ENCODE peak calls at places on chromosomes 1 and 21, in seven cellular contexts. One of them, this sample, is unnamed.

GRCh38 chr1:154760469-154760933 is 109.6 kb downstream of the KCNN3 start:
- DNase-seq in HepG2: peak; percentile 17
- DNase-seq in WERI-Rb-1: peak; percentile 95
- DNase-seq in heart right ventricle: peak; percentile 46
- DNase-seq in thoracic aorta: no peak
- DNase-seq in adrenal gland: no peak
- DNase-seq in transverse colon: peak; percentile 79
- DNase-seq in this sample: no peak

GRCh38 chr1:213020016-213020415 is 4.3 kb upstream of the ANGEL2 start:
- DNase-seq in transverse colon: no peak
- DNase-seq in WERI-Rb-1: no peak
- DNase-seq in thoracic aorta: no peak
- DNase-seq in adrenal gland: no peak
- DNase-seq in HepG2: no peak
- DNase-seq in heart right ventricle: no peak
- DNase-seq in this sample: no peak

GRCh38 chr1:226584164-226584563 is 35.6 kb downstream of the STUM start:
- DNase-seq in heart right ventricle: no peak
- DNase-seq in transverse colon: no peak
- DNase-seq in WERI-Rb-1: no peak
- DNase-seq in adrenal gland: no peak
- DNase-seq in HepG2: no peak
- DNase-seq in thoracic aorta: no peak
- DNase-seq in this sample: no peak

GRCh38 chr1:215147024-215147423 is 64.5 kb downstream of the KCNK2 start:
- DNase-seq in heart right ventricle: no peak
- DNase-seq in HepG2: no peak
- DNase-seq in transverse colon: no peak
- DNase-seq in adrenal gland: no peak
- DNase-seq in thoracic aorta: no peak
- DNase-seq in WERI-Rb-1: no peak
- DNase-seq in this sample: no peak

GRCh38 chr1:112706505-112707216 is at the start of gene RHOC:
- DNase-seq in adrenal gland: peak; percentile 68
- DNase-seq in transverse colon: peak; percentile 81
- DNase-seq in HepG2: no peak
- DNase-seq in thoracic aorta: no peak
- DNase-seq in WERI-Rb-1: peak; percentile 62
- DNase-seq in heart right ventricle: peak; percentile 78
- DNase-seq in this sample: no peak

GRCh38 chr21:24545807-24546361 is 1061.4 kb downstream of the MRPL39 start:
- DNase-seq in heart right ventricle: peak; percentile 10
- DNase-seq in thoracic aorta: no peak
- DNase-seq in WERI-Rb-1: no peak
- DNase-seq in adrenal gland: no peak
- DNase-seq in HepG2: no peak
- DNase-seq in transverse colon: no peak
- DNase-seq in this sample: no peak

GRCh38 chr1:159872896-159873295 is 10.4 kb upstream of the VSIG8 start:
- DNase-seq in heart right ventricle: no peak
- DNase-seq in adrenal gland: no peak
- DNase-seq in HepG2: no peak
- DNase-seq in thoracic aorta: no peak
- DNase-seq in transverse colon: no peak
- DNase-seq in WERI-Rb-1: no peak
- DNase-seq in this sample: no peak

GRCh38 chr1:202286622-202287097 is 55.1 kb downstream of the UBE2T start:
- DNase-seq in thoracic aorta: peak; percentile 45
- DNase-seq in heart right ventricle: peak; percentile 64
- DNase-seq in WERI-Rb-1: peak; percentile 66
- DNase-seq in HepG2: peak; percentile 59
- DNase-seq in transverse colon: no peak
- DNase-seq in adrenal gland: peak; percentile 79
- DNase-seq in this sample: no peak

GRCh38 chr1:100882622-100883186 is 11.9 kb downstream of the EXTL2 start:
- DNase-seq in adrenal gland: no peak
- DNase-seq in WERI-Rb-1: no peak
- DNase-seq in thoracic aorta: no peak
- DNase-seq in transverse colon: no peak
- DNase-seq in heart right ventricle: no peak
- DNase-seq in HepG2: no peak
- DNase-seq in this sample: no peak

GRCh38 chr1:223270155-223270554 is 93.8 kb downstream of the SUSD4 start:
- DNase-seq in HepG2: no peak
- DNase-seq in adrenal gland: no peak
- DNase-seq in heart right ventricle: no peak
- DNase-seq in WERI-Rb-1: no peak
- DNase-seq in thoracic aorta: no peak
- DNase-seq in transverse colon: no peak
- DNase-seq in this sample: no peak

GRCh38 chr1:53783056-53783455 is 44.1 kb upstream of the GLIS1 start:
- DNase-seq in thoracic aorta: no peak
- DNase-seq in heart right ventricle: no peak
- DNase-seq in adrenal gland: no peak
- DNase-seq in transverse colon: no peak
- DNase-seq in WERI-Rb-1: no peak
- DNase-seq in HepG2: no peak
- DNase-seq in this sample: no peak

GRCh38 chr1:56915960-56916359 is 49.9 kb downstream of the C8B start:
- DNase-seq in thoracic aorta: no peak
- DNase-seq in adrenal gland: no peak
- DNase-seq in transverse colon: no peak
- DNase-seq in HepG2: peak; percentile 54
- DNase-seq in heart right ventricle: no peak
- DNase-seq in WERI-Rb-1: no peak
- DNase-seq in this sample: no peak

GRCh38 chr1:217090073-217090911 is 367.1 kb upstream of the ESRRG start:
- DNase-seq in adrenal gland: peak; percentile 18
- DNase-seq in heart right ventricle: peak; percentile 6
- DNase-seq in WERI-Rb-1: no peak
- DNase-seq in transverse colon: no peak
- DNase-seq in HepG2: no peak
- DNase-seq in thoracic aorta: no peak
- DNase-seq in this sample: no peak

GRCh38 chr1:24971539-24971938 is 41.5 kb upstream of the RUNX3 start:
- DNase-seq in thoracic aorta: no peak
- DNase-seq in WERI-Rb-1: no peak
- DNase-seq in adrenal gland: no peak
- DNase-seq in HepG2: no peak
- DNase-seq in heart right ventricle: no peak
- DNase-seq in transverse colon: no peak
- DNase-seq in this sample: no peak

GRCh38 chr21:28883931-28884330 is 108.7 kb downstream of the LTN1 start:
- DNase-seq in transverse colon: no peak
- DNase-seq in adrenal gland: no peak
- DNase-seq in heart right ventricle: no peak
- DNase-seq in WERI-Rb-1: no peak
- DNase-seq in HepG2: no peak
- DNase-seq in thoracic aorta: no peak
- DNase-seq in this sample: no peak

GRCh38 chr1:84724128-84724860 is 34.0 kb upstream of the SSX2IP start:
- DNase-seq in heart right ventricle: no peak
- DNase-seq in HepG2: peak; percentile 17
- DNase-seq in WERI-Rb-1: peak; percentile 25
- DNase-seq in thoracic aorta: no peak
- DNase-seq in adrenal gland: no peak
- DNase-seq in transverse colon: peak; percentile 14
- DNase-seq in this sample: no peak

DNA sequence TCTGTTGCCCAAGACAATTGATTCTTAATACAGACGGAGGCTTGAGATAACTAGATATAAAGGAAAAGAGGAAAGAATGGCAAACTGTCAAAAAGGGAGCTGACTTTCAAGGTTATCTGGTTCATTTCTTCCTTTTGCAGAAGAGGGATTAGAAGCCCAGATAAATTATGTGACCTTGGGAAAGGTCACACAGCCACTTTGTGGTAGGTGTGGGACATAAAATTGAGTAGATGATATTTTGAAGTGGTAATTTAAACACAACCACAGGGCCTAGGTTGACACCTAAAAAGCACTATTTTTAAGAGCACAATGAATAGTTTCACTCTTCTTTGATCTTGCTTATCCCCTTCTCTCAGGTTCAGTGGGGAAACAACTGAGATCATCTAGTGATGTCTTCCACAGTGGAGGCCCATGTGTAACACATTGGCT is 16.9 kb upstream of the KIAA0040 start:
- DNase-seq in adrenal gland: no peak
- DNase-seq in WERI-Rb-1: no peak
- DNase-seq in thoracic aorta: no peak
- DNase-seq in heart right ventricle: no peak
- DNase-seq in HepG2: no peak
- DNase-seq in transverse colon: no peak
- DNase-seq in this sample: no peak
- H3K4me3 ChIP-seq in adrenal gland: no peak overlapping the region
- H3K4me3 ChIP-seq in WERI-Rb-1: no peak overlapping the region
- H3K4me3 ChIP-seq in thoracic aorta: no peak overlapping the region
- H3K4me3 ChIP-seq in heart right ventricle: no peak overlapping the region
- H3K4me3 ChIP-seq in HepG2: no peak overlapping the region
- H3K4me3 ChIP-seq in transverse colon: no peak overlapping the region
- H3K4me3 ChIP-seq in this sample: peak overlapping the region; percentile 37

DNA sequence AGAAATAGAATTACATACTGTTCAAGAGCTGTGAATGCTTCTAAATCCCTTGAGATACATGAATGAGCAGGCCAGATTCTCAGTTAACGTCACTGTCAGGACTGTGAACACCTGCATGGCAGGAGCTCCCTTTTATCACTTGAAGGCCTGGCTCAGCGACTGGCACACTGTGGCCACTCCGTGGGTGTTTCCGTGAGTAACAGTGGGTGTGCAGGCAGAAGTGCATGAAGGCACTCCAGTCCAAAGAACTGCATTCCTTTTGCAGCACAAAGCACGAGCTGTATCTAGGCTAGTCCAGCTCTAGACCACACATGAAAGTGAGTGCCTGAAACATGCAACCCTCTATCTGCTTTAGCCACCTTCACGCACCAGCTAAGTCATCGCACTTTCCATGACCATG is 9.6 kb upstream of the SIM2 start:
- DNase-seq in heart right ventricle: no peak
- DNase-seq in WERI-Rb-1: no peak
- DNase-seq in transverse colon: no peak
- DNase-seq in adrenal gland: no peak
- DNase-seq in HepG2: no peak
- DNase-seq in thoracic aorta: no peak
- DNase-seq in this sample: no peak
- TF ChIP-seq CTCF in heart right ventricle: no peak
- TF ChIP-seq CTCF in WERI-Rb-1: no peak
- TF ChIP-seq CTCF in transverse colon: no peak
- TF ChIP-seq CTCF in adrenal gland: no peak
- TF ChIP-seq CTCF in HepG2: no peak
- TF ChIP-seq CTCF in thoracic aorta: no peak
- TF ChIP-seq CTCF in this sample: no peak

DNA sequence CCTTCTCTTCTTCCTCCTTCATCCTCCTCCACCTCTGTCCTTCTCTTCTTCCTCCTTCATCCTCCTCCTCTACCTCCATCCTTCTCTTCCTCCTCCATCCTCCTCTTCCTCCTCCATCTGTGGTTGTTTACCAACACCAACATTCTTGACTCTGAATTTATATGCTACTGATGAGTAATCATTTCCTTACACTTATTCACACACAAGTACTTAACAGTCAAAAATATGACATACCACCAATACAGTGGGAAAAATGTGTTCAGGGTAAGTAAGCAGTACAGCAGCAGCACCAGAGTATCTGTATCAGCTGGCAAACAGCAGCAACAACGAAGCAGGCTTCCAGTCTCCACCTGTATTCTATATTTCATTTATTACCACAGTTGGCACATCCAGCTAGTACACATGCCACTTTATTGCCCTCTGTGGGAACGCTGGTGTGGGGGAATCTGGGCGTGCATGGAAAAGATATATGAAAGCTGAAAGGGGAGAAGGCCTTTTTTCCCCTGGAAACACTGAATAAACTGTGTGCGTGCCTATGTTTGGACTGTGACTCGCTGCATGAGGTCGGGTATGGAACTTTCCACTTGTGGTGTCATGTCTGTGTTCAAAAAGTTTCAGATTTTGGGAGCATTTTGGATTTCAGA is 16.0 kb downstream of the ADSS2 start:
- DNase-seq in transverse colon: no peak
- DNase-seq in HepG2: peak; percentile 58
- DNase-seq in thoracic aorta: no peak
- DNase-seq in heart right ventricle: no peak
- DNase-seq in adrenal gland: no peak
- DNase-seq in WERI-Rb-1: no peak
- DNase-seq in this sample: no peak
- H3K4me3 ChIP-seq in transverse colon: no peak overlapping the region
- H3K4me3 ChIP-seq in HepG2: no peak overlapping the region
- H3K4me3 ChIP-seq in thoracic aorta: no peak overlapping the region
- H3K4me3 ChIP-seq in heart right ventricle: no peak overlapping the region
- H3K4me3 ChIP-seq in adrenal gland: no peak overlapping the region
- H3K4me3 ChIP-seq in WERI-Rb-1: no peak overlapping the region
- H3K4me3 ChIP-seq in this sample: no peak overlapping the region

GRCh38 chr21:32940079-32941014 is 85.4 kb upstream of the OLIG2 start:
- DNase-seq in transverse colon: peak; percentile 41
- DNase-seq in adrenal gland: peak; percentile 42
- DNase-seq in HepG2: peak; percentile 39
- DNase-seq in thoracic aorta: no peak
- DNase-seq in heart right ventricle: peak; percentile 40
- DNase-seq in WERI-Rb-1: peak; percentile 61
- DNase-seq in this sample: no peak
- TF ChIP-seq CTCF in transverse colon: peak; percentile 76
- TF ChIP-seq CTCF in adrenal gland: peak; percentile 66
- TF ChIP-seq CTCF in HepG2: peak; percentile 68
- TF ChIP-seq CTCF in thoracic aorta: peak; percentile 44
- TF ChIP-seq CTCF in heart right ventricle: peak; percentile 82
- TF ChIP-seq CTCF in WERI-Rb-1: peak; percentile 80
- TF ChIP-seq CTCF in this sample: peak; percentile 75

This sample was measured in GM12864.